ENCODE peak calls at places on chromosomes 11 and 22, in four cellular contexts. A is sigmoid colon, E is H1, P is suprapubic skin. T is an unnamed sample.

GRCh38 chr11:63933459-63933858 is 5.3 kb upstream of the NAA40 start:
- DNase-seq in A (no peak), E (no peak), P (no peak), T (no peak)

GRCh38 chr11:75288846-75289760 is 48.5 kb downstream of the TPBGL start:
- DNase-seq in P (no peak), E (no peak), A (no peak), T (no peak)

GRCh38 chr22:32791056-32791455 is 10.4 kb upstream of the TIMP3 start:
- DNase-seq in P (no peak), A (no peak), E (no peak), T (no peak)

GRCh38 chr22:43113516-43114251 is 3.1 kb downstream of the BIK start:
- DNase-seq in P (no peak), E (no peak), A (no peak), T (peak)

GRCh38 chr11:111918390-111919256 is at the start of gene C11orf52:
- DNase-seq in A (no peak), P (no peak), E (peak), T (peak)

GRCh38 chr11:86955111-86955673 is at the start of gene FZD4:
- DNase-seq in E (no peak), A (peak), P (peak), T (peak)

GRCh38 chr11:35990816-35991215 is 47.0 kb downstream of the LDLRAD3 start:
- DNase-seq in E (no peak), A (no peak), P (no peak), T (no peak)

GRCh38 chr11:41003339-41003992 is 456.0 kb downstream of the LRRC4C start:
- DNase-seq in P (no peak), A (no peak), E (no peak), T (no peak)

GRCh38 chr22:46462726-46463371 is 74.6 kb downstream of the CELSR1 start:
- DNase-seq in A (no peak), E (no peak), P (no peak), T (no peak)

GRCh38 chr11:85118151-85118550 is 509.0 kb downstream of the DLG2 start:
- DNase-seq in E (no peak), A (no peak), P (no peak), T (no peak)

GRCh38 chr22:46238541-46238940 is 11.6 kb downstream of the CDPF1 start:
- DNase-seq in P (no peak), E (no peak), A (no peak), T (no peak)

GRCh38 chr11:111452146-111452545 is 60.0 kb downstream of the BTG4 start:
- DNase-seq in P (peak), E (no peak), A (no peak), T (no peak)

GRCh38 chr11:69848196-69848595 is 29.0 kb upstream of the FGF3 start:
- DNase-seq in P (no peak), E (no peak), A (no peak), T (no peak)

GRCh38 chr11:76214968-76215548 is 8.8 kb upstream of the WNT11 start:
- DNase-seq in A (no peak), P (no peak), E (no peak), T (no peak)

GRCh38 chr22:50730941-50731661 is 6.9 kb upstream of the ACR start:
- DNase-seq in E (no peak), P (peak), A (no peak), T (no peak)

GRCh38 chr11:10488121-10488580 is 33.1 kb downstream of the AMPD3 start:
- DNase-seq in A (no peak), P (peak), E (no peak), T (peak)

GRCh38 chr11:46039990-46040389 is 81.3 kb downstream of the PHF21A start:
- DNase-seq in E (no peak), P (no peak), A (no peak), T (no peak)

GRCh38 chr11:119624102-119624615 is 104.8 kb downstream of the NECTIN1 start:
- DNase-seq in A (peak), P (no peak), E (no peak), T (no peak)

GRCh38 chr11:33706546-33706945 is 5.9 kb upstream of the C11orf91 start:
- DNase-seq in A (no peak), E (no peak), P (no peak), T (no peak)

GRCh38 chr11:107182983-107183382 is 164.7 kb upstream of the GUCY1A2 start:
- DNase-seq in A (no peak), P (no peak), E (no peak), T (no peak)

GRCh38 chr11:46521947-46522681 is 71.7 kb downstream of the AMBRA1 start:
- DNase-seq in P (no peak), A (no peak), E (no peak), T (no peak)

GRCh38 chr11:61369372-61370348 is 7.5 kb downstream of the TMEM138 start:
- DNase-seq in P (no peak), E (no peak), A (peak), T (no peak)
- TF ChIP-seq POLR2AphosphoS5 in P (peak), E (peak), A (peak), T (peak)

GRCh38 chr22:37533995-37534394 is 14.8 kb upstream of the CARD10 start:
- DNase-seq in P (no peak), E (no peak), A (no peak), T (no peak)

GRCh38 chr22:37542959-37543358 is 17.3 kb upstream of the CDC42EP1 start:
- DNase-seq in E (no peak), P (no peak), A (no peak), T (no peak)

GRCh38 chr22:37534445-37534844 is 15.2 kb upstream of the CARD10 start:
- DNase-seq in E (no peak), P (no peak), A (no peak), T (no peak)

GRCh38 chr22:37535159-37535558 is 15.9 kb upstream of the CARD10 start:
- DNase-seq in P (no peak), E (no peak), A (no peak), T (no peak)

GRCh38 chr22:37538590-37539357 is 19.6 kb upstream of the CARD10 start:
- DNase-seq in E (peak), A (peak), P (peak), T (peak)
- TF ChIP-seq EP300 in E (no peak), A (no peak), P (no peak), T (no peak)

DNA sequence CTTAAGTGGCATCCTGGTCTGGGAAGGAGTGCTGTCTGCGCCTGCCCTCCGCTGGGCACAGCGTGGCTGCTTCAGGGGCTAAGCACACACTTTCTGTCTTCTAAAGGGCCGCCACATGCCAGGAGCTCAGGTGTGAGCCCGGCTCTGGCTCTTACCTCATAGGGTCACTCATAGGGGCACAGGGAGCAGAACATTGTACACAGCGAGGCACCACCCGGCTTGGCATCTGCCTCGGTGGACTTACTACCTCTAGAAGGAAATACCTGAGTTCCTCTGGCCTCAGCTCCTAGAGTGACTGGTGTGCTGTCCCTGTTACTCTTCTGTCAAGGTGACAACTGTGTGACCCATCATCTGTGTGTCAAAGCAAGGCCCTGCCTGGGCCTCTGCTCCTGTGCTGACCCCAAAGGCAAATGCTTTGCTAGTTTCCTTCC is 13.4 kb downstream of the NEAT1 start:
- DNase-seq in P (peak), E (no peak), A (peak), T (peak)
- TF ChIP-seq POLR2AphosphoS5 in P (peak), E (no peak), A (peak), T (no peak)

GRCh38 chr11:115676206-115676605 is 172.0 kb upstream of the CADM1 start:
- DNase-seq in E (no peak), P (no peak), A (peak), T (no peak)
- TF ChIP-seq EP300 in E (no peak), P (no peak), A (no peak), T (no peak)

GRCh38 chr11:114061053-114062049 is 1.8 kb downstream of the ZBTB16 start:
- DNase-seq in E (no peak), A (peak), P (peak), T (peak)
- TF ChIP-seq POLR2AphosphoS5 in E (no peak), A (peak), P (no peak), T (peak)

GRCh38 chr22:39144101-39144815 is 8.2 kb downstream of the CBX7 start:
- DNase-seq in E (no peak), P (no peak), A (peak), T (peak)
- TF ChIP-seq EP300 in E (no peak), P (no peak), A (no peak), T (no peak)